ENCODE peak calls at places on chromosomes 2 and 18, in four cellular contexts. One of them, this sample, is unnamed.

GRCh38 chr2:177538323-177538722 is 145.8 kb downstream of the AGPS start:
- DNase-seq in lung: no peak
- DNase-seq in PC-9: no peak
- DNase-seq in CD4-positive, alpha-beta memory T cell: no peak
- DNase-seq in this sample: no peak

GRCh38 chr18:12287684-12288405 is 20.2 kb upstream of the TUBB6 start:
- DNase-seq in CD4-positive, alpha-beta memory T cell: no peak
- DNase-seq in PC-9: peak; percentile 91
- DNase-seq in lung: peak; percentile 85
- DNase-seq in this sample: no peak

GRCh38 chr2:122736279-122736678 is 980.8 kb downstream of the TSN start:
- DNase-seq in lung: no peak
- DNase-seq in PC-9: no peak
- DNase-seq in CD4-positive, alpha-beta memory T cell: no peak
- DNase-seq in this sample: no peak

GRCh38 chr2:70620020-70620419 is 66.4 kb upstream of the TGFA start:
- DNase-seq in lung: no peak
- DNase-seq in PC-9: no peak
- DNase-seq in CD4-positive, alpha-beta memory T cell: no peak
- DNase-seq in this sample: no peak

GRCh38 chr18:75066223-75066622 is 142.7 kb downstream of the PTGR3 start:
- DNase-seq in CD4-positive, alpha-beta memory T cell: no peak
- DNase-seq in lung: no peak
- DNase-seq in PC-9: no peak
- DNase-seq in this sample: no peak

GRCh38 chr2:60530660-60531276 is 22.7 kb downstream of the BCL11A start:
- DNase-seq in PC-9: no peak
- DNase-seq in CD4-positive, alpha-beta memory T cell: no peak
- DNase-seq in lung: peak; percentile 63
- DNase-seq in this sample: no peak

GRCh38 chr18:45938488-45938935 is 28.6 kb downstream of the EPG5 start:
- DNase-seq in CD4-positive, alpha-beta memory T cell: peak; percentile 52
- DNase-seq in lung: no peak
- DNase-seq in PC-9: no peak
- DNase-seq in this sample: no peak

GRCh38 chr2:71559828-71560210 is 106.5 kb downstream of the DYSF start:
- DNase-seq in CD4-positive, alpha-beta memory T cell: no peak
- DNase-seq in PC-9: no peak
- DNase-seq in lung: no peak
- DNase-seq in this sample: no peak

GRCh38 chr2:181656450-181657261 is at the start of gene CERKL:
- DNase-seq in CD4-positive, alpha-beta memory T cell: no peak
- DNase-seq in lung: peak; percentile 57
- DNase-seq in PC-9: peak; percentile 89
- DNase-seq in this sample: no peak

GRCh38 chr2:49616800-49617199 is 462.5 kb upstream of the FSHR start:
- DNase-seq in CD4-positive, alpha-beta memory T cell: no peak
- DNase-seq in lung: no peak
- DNase-seq in PC-9: no peak
- DNase-seq in this sample: no peak

GRCh38 chr18:12307251-12307736 is 747 bp upstream of the TUBB6 start:
- DNase-seq in PC-9: no peak
- DNase-seq in lung: no peak
- DNase-seq in CD4-positive, alpha-beta memory T cell: no peak
- DNase-seq in this sample: no peak

GRCh38 chr18:57243624-57244179 is 96.8 kb downstream of the BOD1L2 start:
- DNase-seq in CD4-positive, alpha-beta memory T cell: no peak
- DNase-seq in PC-9: no peak
- DNase-seq in lung: no peak
- DNase-seq in this sample: no peak
- H3K27ac ChIP-seq in CD4-positive, alpha-beta memory T cell: no peak overlapping the region
- H3K27ac ChIP-seq in PC-9: no peak overlapping the region
- H3K27ac ChIP-seq in lung: no peak overlapping the region
- H3K27ac ChIP-seq in this sample: no peak overlapping the region

DNA sequence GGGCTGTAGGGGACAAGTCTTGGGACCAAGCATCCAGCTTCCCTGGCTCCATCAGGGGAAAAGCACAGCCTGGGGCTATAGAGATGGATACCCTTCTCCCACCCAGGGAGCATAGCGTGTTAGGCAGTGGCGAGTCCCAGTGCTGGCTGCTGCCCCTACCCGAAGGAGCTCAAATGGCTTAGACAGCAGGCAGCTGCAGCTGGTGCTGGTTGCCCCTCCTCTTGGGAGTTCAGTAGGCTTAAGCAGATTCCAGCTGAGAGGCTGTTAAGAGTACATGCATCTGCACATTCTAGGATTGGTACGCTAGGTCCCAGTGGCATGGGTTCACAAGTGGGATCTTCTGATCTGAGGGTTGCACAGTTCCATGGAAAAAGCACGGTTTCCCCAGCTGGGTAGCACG is 111.5 kb downstream of the DCDC2C start:
- DNase-seq in PC-9: no peak
- DNase-seq in lung: no peak
- DNase-seq in CD4-positive, alpha-beta memory T cell: no peak
- DNase-seq in this sample: no peak
- H3K9me3 ChIP-seq in PC-9: no peaks in the 10 kb centered on the region
- H3K9me3 ChIP-seq in lung: no peaks in the 10 kb centered on the region
- H3K9me3 ChIP-seq in CD4-positive, alpha-beta memory T cell: no peaks in the 10 kb centered on the region
- H3K9me3 ChIP-seq in this sample: no peaks in the 10 kb centered on the region

DNA sequence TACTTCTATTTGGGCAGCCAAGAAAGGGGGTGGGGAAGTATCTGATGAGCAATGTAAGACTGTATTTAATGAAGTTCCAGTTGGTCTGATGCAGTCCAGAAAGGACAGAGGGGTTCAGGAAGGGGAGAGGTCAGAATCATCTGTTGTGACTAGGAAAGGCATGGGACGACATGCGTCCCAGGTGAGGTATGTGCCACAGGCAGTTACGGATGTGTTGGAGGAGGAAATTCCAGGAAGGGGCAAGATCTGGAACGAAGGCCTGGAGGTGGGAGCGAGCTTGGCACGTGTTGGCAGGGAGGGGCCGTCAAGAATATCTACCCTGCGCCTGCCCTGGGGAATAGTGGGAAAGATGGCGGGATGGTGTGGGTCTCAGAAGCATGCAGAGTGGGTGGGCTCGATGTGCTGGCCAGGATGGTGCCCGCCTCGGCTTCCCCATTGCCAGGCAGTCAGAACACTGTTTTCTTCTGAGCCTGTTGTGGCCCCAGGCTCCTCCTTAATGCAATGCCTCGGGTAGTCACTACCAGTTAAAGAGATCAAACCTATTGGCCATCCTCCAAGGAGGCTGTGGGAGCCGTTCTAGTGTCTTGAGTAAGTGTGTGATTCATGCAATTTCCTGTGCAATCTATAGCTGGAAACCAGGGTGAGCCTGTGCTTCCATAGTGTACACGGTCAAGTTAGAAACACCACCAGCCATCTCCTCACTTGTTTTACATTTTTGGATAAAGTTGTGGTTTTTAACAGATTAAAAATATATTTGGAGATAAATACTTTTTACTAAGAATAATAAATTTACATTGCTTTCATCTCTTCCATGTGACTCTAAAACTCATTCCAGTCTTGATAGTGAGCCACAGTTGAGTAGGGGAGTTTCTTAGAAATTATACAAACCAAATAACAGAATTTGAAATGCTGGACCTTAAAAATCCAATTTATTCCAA is 57.6 kb upstream of the TXNDC2 start:
- DNase-seq in lung: peak; percentile 65
- DNase-seq in CD4-positive, alpha-beta memory T cell: no peak
- DNase-seq in PC-9: peak; percentile 86
- DNase-seq in this sample: no peak
- H3K4me1 ChIP-seq in lung: no peaks in the 10 kb centered on the region
- H3K4me1 ChIP-seq in CD4-positive, alpha-beta memory T cell: no peaks in the 10 kb centered on the region
- H3K4me1 ChIP-seq in PC-9: peaks cover 60% of the 10 kb centered on the region
- H3K4me1 ChIP-seq in this sample: no peaks in the 10 kb centered on the region

GRCh38 chr2:14681608-14682007 is 49.1 kb downstream of the LRATD1 start:
- DNase-seq in CD4-positive, alpha-beta memory T cell: no peak
- DNase-seq in lung: no peak
- DNase-seq in PC-9: no peak
- DNase-seq in this sample: no peak

GRCh38 chr2:14678754-14679153 is 46.2 kb downstream of the LRATD1 start:
- DNase-seq in CD4-positive, alpha-beta memory T cell: no peak
- DNase-seq in PC-9: no peak
- DNase-seq in lung: no peak
- DNase-seq in this sample: no peak

DNA sequence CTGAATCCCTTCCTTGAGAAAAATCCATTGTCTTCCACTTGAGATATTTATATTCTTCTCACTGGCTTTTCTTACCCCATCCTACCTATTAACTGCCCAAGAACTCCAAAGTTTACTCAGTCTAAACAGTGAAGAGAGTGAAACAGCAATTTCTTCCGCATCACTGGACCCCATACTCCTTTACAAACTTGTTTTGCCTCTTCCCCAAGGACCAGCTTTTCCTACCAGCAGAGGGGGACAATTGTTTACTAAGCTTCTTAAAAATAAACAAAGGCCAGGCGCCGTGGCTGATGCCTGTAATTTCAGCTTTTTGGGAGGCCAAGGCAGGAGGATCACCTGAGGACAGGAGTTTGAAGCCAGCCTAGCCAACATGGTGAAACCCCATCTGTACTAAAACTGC is 52.0 kb downstream of the LRATD1 start:
- DNase-seq in lung: no peak
- DNase-seq in CD4-positive, alpha-beta memory T cell: no peak
- DNase-seq in PC-9: no peak
- DNase-seq in this sample: no peak
- H3K27ac ChIP-seq in lung: no peak overlapping the region
- H3K27ac ChIP-seq in CD4-positive, alpha-beta memory T cell: no peak overlapping the region
- H3K27ac ChIP-seq in PC-9: no peak overlapping the region
- H3K27ac ChIP-seq in this sample: no peak overlapping the region

GRCh38 chr2:237236188-237236587 is 150.5 kb downstream of the COPS8 start:
- DNase-seq in PC-9: no peak
- DNase-seq in CD4-positive, alpha-beta memory T cell: no peak
- DNase-seq in lung: no peak
- DNase-seq in this sample: no peak

GRCh38 chr2:237243487-237243886 is 157.8 kb downstream of the COPS8 start:
- DNase-seq in CD4-positive, alpha-beta memory T cell: no peak
- DNase-seq in PC-9: no peak
- DNase-seq in lung: no peak
- DNase-seq in this sample: no peak

GRCh38 chr2:237244976-237245646 is 159.4 kb downstream of the COPS8 start:
- DNase-seq in CD4-positive, alpha-beta memory T cell: no peak
- DNase-seq in PC-9: no peak
- DNase-seq in lung: no peak
- DNase-seq in this sample: no peak

GRCh38 chr2:237240252-237240651 is 154.6 kb downstream of the COPS8 start:
- DNase-seq in PC-9: no peak
- DNase-seq in lung: no peak
- DNase-seq in CD4-positive, alpha-beta memory T cell: no peak
- DNase-seq in this sample: no peak

DNA sequence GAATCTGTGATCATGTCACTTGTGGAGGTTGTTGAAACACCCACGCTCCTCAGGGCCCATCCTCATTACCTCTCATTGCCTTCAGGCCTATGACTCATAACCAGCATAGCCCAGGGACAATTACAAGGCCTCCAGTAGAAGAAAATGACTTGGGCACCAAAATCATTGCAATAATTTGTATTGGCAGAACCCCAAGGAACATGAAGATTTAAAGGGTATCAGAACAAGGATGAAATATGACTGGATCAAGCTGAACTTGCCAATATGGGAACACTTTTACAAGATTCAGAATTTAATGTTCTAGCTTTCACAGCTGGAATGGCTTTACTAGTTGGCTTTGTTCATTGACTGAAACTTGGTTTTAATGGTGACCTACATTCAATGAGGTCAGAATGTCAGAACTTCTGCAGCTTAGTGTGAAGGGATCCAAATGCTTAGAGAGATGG is 156.4 kb downstream of the COPS8 start:
- DNase-seq in PC-9: no peak
- DNase-seq in CD4-positive, alpha-beta memory T cell: no peak
- DNase-seq in lung: no peak
- DNase-seq in this sample: no peak
- H3K9me3 ChIP-seq in PC-9: peaks cover 35% of the 10 kb centered on the region
- H3K9me3 ChIP-seq in CD4-positive, alpha-beta memory T cell: no peaks in the 10 kb centered on the region
- H3K9me3 ChIP-seq in lung: peaks cover 5% of the 10 kb centered on the region
- H3K9me3 ChIP-seq in this sample: no peaks in the 10 kb centered on the region

GRCh38 chr2:23754970-23755369 is 172.0 kb downstream of the ATAD2B start:
- DNase-seq in CD4-positive, alpha-beta memory T cell: no peak
- DNase-seq in lung: no peak
- DNase-seq in PC-9: no peak
- DNase-seq in this sample: no peak
- H3K4me1 ChIP-seq in CD4-positive, alpha-beta memory T cell: no peaks in the 10 kb centered on the region
- H3K4me1 ChIP-seq in lung: no peaks in the 10 kb centered on the region
- H3K4me1 ChIP-seq in PC-9: peaks cover 12% of the 10 kb centered on the region
- H3K4me1 ChIP-seq in this sample: no peaks in the 10 kb centered on the region

GRCh38 chr2:85401844-85402243 is 8.3 kb downstream of the CAPG start:
- DNase-seq in lung: no peak
- DNase-seq in CD4-positive, alpha-beta memory T cell: no peak
- DNase-seq in PC-9: no peak
- DNase-seq in this sample: no peak

GRCh38 chr2:85400023-85400422 is 10.1 kb downstream of the CAPG start:
- DNase-seq in CD4-positive, alpha-beta memory T cell: no peak
- DNase-seq in lung: no peak
- DNase-seq in PC-9: no peak
- DNase-seq in this sample: no peak

GRCh38 chr2:85399183-85399455 is 11.0 kb downstream of the CAPG start:
- DNase-seq in lung: no peak
- DNase-seq in PC-9: no peak
- DNase-seq in CD4-positive, alpha-beta memory T cell: no peak
- DNase-seq in this sample: no peak

GRCh38 chr2:85400951-85401805 is 9.0 kb downstream of the CAPG start:
- DNase-seq in lung: no peak
- DNase-seq in CD4-positive, alpha-beta memory T cell: no peak
- DNase-seq in PC-9: no peak
- DNase-seq in this sample: no peak

GRCh38 chr2:85400541-85400940 is 9.6 kb downstream of the CAPG start:
- DNase-seq in PC-9: no peak
- DNase-seq in CD4-positive, alpha-beta memory T cell: no peak
- DNase-seq in lung: no peak
- DNase-seq in this sample: no peak
- H3K27ac ChIP-seq in PC-9: no peak overlapping the region
- H3K27ac ChIP-seq in CD4-positive, alpha-beta memory T cell: no peak overlapping the region
- H3K27ac ChIP-seq in lung: no peak overlapping the region
- H3K27ac ChIP-seq in this sample: no peak overlapping the region

DNA sequence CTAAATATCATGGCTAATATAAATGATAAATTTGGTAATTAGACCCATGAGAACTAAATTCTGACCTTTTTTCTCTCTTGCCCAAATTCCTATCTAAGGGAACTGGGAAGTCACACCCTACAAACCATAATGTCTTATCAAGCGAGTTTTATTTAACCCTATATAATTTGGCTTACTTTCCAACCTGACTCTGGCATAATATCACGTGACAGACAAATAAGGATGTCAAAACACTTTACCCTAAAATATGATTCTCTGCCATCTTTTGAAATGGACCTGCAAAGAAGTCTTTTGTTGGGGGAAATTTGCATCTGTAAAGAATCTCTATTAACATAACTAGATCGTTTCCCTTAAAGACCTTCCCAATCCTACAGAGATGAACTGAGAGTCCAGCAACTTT is 1823.5 kb upstream of the LRRTM1 start:
- DNase-seq in CD4-positive, alpha-beta memory T cell: no peak
- DNase-seq in lung: no peak
- DNase-seq in PC-9: no peak
- DNase-seq in this sample: no peak
- H3K9me3 ChIP-seq in CD4-positive, alpha-beta memory T cell: no peaks in the 10 kb centered on the region
- H3K9me3 ChIP-seq in lung: no peaks in the 10 kb centered on the region
- H3K9me3 ChIP-seq in PC-9: no peaks in the 10 kb centered on the region
- H3K9me3 ChIP-seq in this sample: peaks cover 3% of the 10 kb centered on the region

This sample was measured in naive thymus-derived CD4-positive, alpha-beta T cell.